ENCODE peak calls at places on chromosome 1, in six cellular contexts. One of them, this sample, is unnamed.
A peak's percentile ranks its signal among the peaks of the same experiment; 100 is the strongest.

GRCh38 chr1:80582980-80583379 is 1217.8 kb upstream of the ADGRL2 start:
- DNase-seq in right lobe of liver: no peak
- DNase-seq in prostate gland: no peak
- DNase-seq in body of pancreas: no peak
- DNase-seq in tibial nerve: no peak
- DNase-seq in IMR-90: no peak
- DNase-seq in this sample: peak; percentile 20

GRCh38 chr1:99784809-99785255 is 18.4 kb upstream of the FRRS1 start:
- DNase-seq in prostate gland: no peak
- DNase-seq in right lobe of liver: no peak
- DNase-seq in tibial nerve: no peak
- DNase-seq in IMR-90: no peak
- DNase-seq in body of pancreas: no peak
- DNase-seq in this sample: no peak

GRCh38 chr1:45299981-45300668 is 26.6 kb upstream of the HPDL start:
- DNase-seq in tibial nerve: no peak
- DNase-seq in body of pancreas: peak; percentile 61
- DNase-seq in prostate gland: no peak
- DNase-seq in right lobe of liver: no peak
- DNase-seq in IMR-90: peak; percentile 84
- DNase-seq in this sample: no peak

GRCh38 chr1:7642781-7643180 is 128.3 kb upstream of the VAMP3 start:
- DNase-seq in body of pancreas: no peak
- DNase-seq in IMR-90: peak; percentile 14
- DNase-seq in right lobe of liver: no peak
- DNase-seq in tibial nerve: no peak
- DNase-seq in prostate gland: no peak
- DNase-seq in this sample: no peak

GRCh38 chr1:64986903-64987871 is 20.8 kb upstream of the JAK1 start:
- DNase-seq in body of pancreas: peak; percentile 25
- DNase-seq in tibial nerve: no peak
- DNase-seq in right lobe of liver: peak; percentile 52
- DNase-seq in IMR-90: peak; percentile 42
- DNase-seq in prostate gland: no peak
- DNase-seq in this sample: no peak

GRCh38 chr1:56578963-56579875 is at the start of gene PLPP3:
- DNase-seq in tibial nerve: peak; percentile 83
- DNase-seq in right lobe of liver: peak; percentile 88
- DNase-seq in body of pancreas: peak; percentile 89
- DNase-seq in prostate gland: peak; percentile 89
- DNase-seq in IMR-90: peak; percentile 94
- DNase-seq in this sample: peak; percentile 84

GRCh38 chr1:31843506-31843905 is 27.7 kb upstream of the SPOCD1 start:
- DNase-seq in prostate gland: peak; percentile 13
- DNase-seq in IMR-90: peak; percentile 80
- DNase-seq in body of pancreas: no peak
- DNase-seq in right lobe of liver: peak; percentile 40
- DNase-seq in tibial nerve: no peak
- DNase-seq in this sample: peak; percentile 78

GRCh38 chr1:43057567-43057966 is 98.9 kb upstream of the SLC2A1 start:
- DNase-seq in tibial nerve: no peak
- DNase-seq in body of pancreas: no peak
- DNase-seq in right lobe of liver: no peak
- DNase-seq in prostate gland: no peak
- DNase-seq in IMR-90: no peak
- DNase-seq in this sample: no peak

GRCh38 chr1:33168556-33169289 is 13.1 kb downstream of the TRIM62 start:
- DNase-seq in tibial nerve: no peak
- DNase-seq in right lobe of liver: no peak
- DNase-seq in body of pancreas: no peak
- DNase-seq in prostate gland: no peak
- DNase-seq in IMR-90: peak; percentile 26
- DNase-seq in this sample: no peak

GRCh38 chr1:70043806-70044205 is 161.6 kb downstream of the LRRC40 start:
- DNase-seq in right lobe of liver: no peak
- DNase-seq in body of pancreas: no peak
- DNase-seq in prostate gland: no peak
- DNase-seq in tibial nerve: no peak
- DNase-seq in IMR-90: peak; percentile 64
- DNase-seq in this sample: no peak

GRCh38 chr1:186535388-186536133 is 74.6 kb upstream of the PDC start:
- DNase-seq in IMR-90: peak; percentile 96
- DNase-seq in tibial nerve: no peak
- DNase-seq in right lobe of liver: no peak
- DNase-seq in body of pancreas: no peak
- DNase-seq in prostate gland: no peak
- DNase-seq in this sample: no peak

GRCh38 chr1:186082235-186082937 is 292.7 kb downstream of the TPR start:
- DNase-seq in right lobe of liver: peak; percentile 85
- DNase-seq in IMR-90: peak; percentile 73
- DNase-seq in tibial nerve: peak; percentile 42
- DNase-seq in prostate gland: peak; percentile 54
- DNase-seq in body of pancreas: peak; percentile 69
- DNase-seq in this sample: peak; percentile 72

GRCh38 chr1:226411619-226412018 is 3.7 kb upstream of the PARP1 start:
- DNase-seq in body of pancreas: peak; percentile 36
- DNase-seq in tibial nerve: no peak
- DNase-seq in IMR-90: no peak
- DNase-seq in right lobe of liver: peak; percentile 36
- DNase-seq in prostate gland: no peak
- DNase-seq in this sample: no peak

GRCh38 chr1:107877749-107878148 is 87.2 kb downstream of the VAV3 start:
- DNase-seq in tibial nerve: no peak
- DNase-seq in body of pancreas: no peak
- DNase-seq in prostate gland: no peak
- DNase-seq in IMR-90: no peak
- DNase-seq in right lobe of liver: no peak
- DNase-seq in this sample: no peak

GRCh38 chr1:181353526-181353925 is 129.8 kb upstream of the CACNA1E start:
- DNase-seq in body of pancreas: no peak
- DNase-seq in IMR-90: no peak
- DNase-seq in right lobe of liver: no peak
- DNase-seq in prostate gland: no peak
- DNase-seq in tibial nerve: no peak
- DNase-seq in this sample: no peak

GRCh38 chr1:84505167-84506001 is 802 bp upstream of the SPATA1 start:
- DNase-seq in prostate gland: peak; percentile 35
- DNase-seq in right lobe of liver: peak; percentile 69
- DNase-seq in IMR-90: peak; percentile 42
- DNase-seq in tibial nerve: no peak
- DNase-seq in body of pancreas: peak; percentile 61
- DNase-seq in this sample: peak; percentile 57

GRCh38 chr1:230863449-230863848 is 4.9 kb downstream of the C1orf198 start:
- DNase-seq in right lobe of liver: no peak
- DNase-seq in IMR-90: no peak
- DNase-seq in tibial nerve: no peak
- DNase-seq in prostate gland: peak; percentile 88
- DNase-seq in body of pancreas: peak; percentile 79
- DNase-seq in this sample: peak; percentile 90

GRCh38 chr1:223363856-223364684 is at the start of gene SUSD4:
- DNase-seq in IMR-90: no peak
- DNase-seq in body of pancreas: peak; percentile 62
- DNase-seq in tibial nerve: no peak
- DNase-seq in right lobe of liver: no peak
- DNase-seq in prostate gland: peak; percentile 51
- DNase-seq in this sample: no peak

GRCh38 chr1:236741757-236742156 is 53.3 kb upstream of the MTR start:
- DNase-seq in right lobe of liver: no peak
- DNase-seq in prostate gland: no peak
- DNase-seq in IMR-90: no peak
- DNase-seq in body of pancreas: no peak
- DNase-seq in tibial nerve: no peak
- DNase-seq in this sample: no peak

GRCh38 chr1:34060331-34060730 is 104.7 kb downstream of the CSMD2 start:
- DNase-seq in prostate gland: no peak
- DNase-seq in tibial nerve: no peak
- DNase-seq in IMR-90: no peak
- DNase-seq in right lobe of liver: no peak
- DNase-seq in body of pancreas: no peak
- DNase-seq in this sample: no peak

GRCh38 chr1:53878492-53879105 is 11.0 kb downstream of the YIPF1 start:
- DNase-seq in IMR-90: peak; percentile 69
- DNase-seq in tibial nerve: no peak
- DNase-seq in right lobe of liver: no peak
- DNase-seq in prostate gland: no peak
- DNase-seq in body of pancreas: no peak
- DNase-seq in this sample: no peak

GRCh38 chr1:209850342-209850979 is 22.7 kb downstream of the UTP25 start:
- DNase-seq in right lobe of liver: no peak
- DNase-seq in tibial nerve: no peak
- DNase-seq in IMR-90: peak; percentile 45
- DNase-seq in prostate gland: peak; percentile 73
- DNase-seq in body of pancreas: peak; percentile 44
- DNase-seq in this sample: peak; percentile 24

GRCh38 chr1:227321035-227321434 is 2.7 kb upstream of the CDC42BPA start:
- DNase-seq in right lobe of liver: no peak
- DNase-seq in tibial nerve: no peak
- DNase-seq in prostate gland: no peak
- DNase-seq in IMR-90: no peak
- DNase-seq in body of pancreas: no peak
- DNase-seq in this sample: no peak

GRCh38 chr1:162873671-162874666 is 13.0 kb upstream of the CCDC190 start:
- DNase-seq in IMR-90: peak; percentile 85
- DNase-seq in right lobe of liver: no peak
- DNase-seq in body of pancreas: no peak
- DNase-seq in tibial nerve: no peak
- DNase-seq in prostate gland: peak; percentile 49
- DNase-seq in this sample: no peak

GRCh38 chr1:86515597-86515996 is 31.3 kb upstream of the CLCA4 start:
- DNase-seq in body of pancreas: no peak
- DNase-seq in tibial nerve: no peak
- DNase-seq in prostate gland: no peak
- DNase-seq in IMR-90: no peak
- DNase-seq in right lobe of liver: no peak
- DNase-seq in this sample: no peak

GRCh38 chr1:118986839-118987430 is 1.2 kb downstream of the TBX15 start:
- DNase-seq in prostate gland: no peak
- DNase-seq in right lobe of liver: no peak
- DNase-seq in body of pancreas: no peak
- DNase-seq in tibial nerve: no peak
- DNase-seq in IMR-90: no peak
- DNase-seq in this sample: no peak

DNA sequence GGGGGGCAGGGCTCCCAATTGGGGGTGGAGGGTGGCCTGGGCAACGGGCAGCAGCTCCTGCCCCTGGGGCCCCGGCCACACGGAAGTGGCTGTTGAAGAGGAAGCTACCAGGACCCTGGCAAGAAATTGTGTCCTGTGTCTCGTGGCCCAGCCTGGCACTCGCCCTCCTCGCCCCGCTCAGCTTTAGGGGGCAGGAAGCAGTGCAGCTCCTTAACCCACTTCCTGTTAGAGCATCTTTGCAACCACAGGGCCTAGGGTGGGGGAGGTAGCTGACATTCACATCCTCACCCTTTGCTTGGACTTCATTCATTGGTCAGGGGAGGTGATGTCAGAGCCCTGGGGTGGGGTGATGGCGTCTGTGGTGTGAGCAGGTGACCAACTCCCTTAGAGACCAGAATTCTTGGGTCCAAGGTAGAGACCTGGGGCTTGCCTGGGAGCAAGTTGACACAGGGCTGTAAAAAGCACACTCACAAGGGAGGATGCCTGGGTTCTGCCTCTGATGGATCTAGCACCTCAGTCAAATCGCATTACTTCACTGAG is at the start of gene ARHGAP30:
- DNase-seq in prostate gland: no peak
- DNase-seq in body of pancreas: no peak
- DNase-seq in IMR-90: no peak
- DNase-seq in tibial nerve: peak; percentile 16
- DNase-seq in right lobe of liver: peak; percentile 66
- DNase-seq in this sample: no peak
- TF ChIP-seq POLR2A in prostate gland: no peak
- TF ChIP-seq POLR2A in body of pancreas: peak; percentile 56
- TF ChIP-seq POLR2A in IMR-90: no peak
- TF ChIP-seq POLR2A in tibial nerve: no peak
- TF ChIP-seq POLR2A in right lobe of liver: peak; percentile 23
- TF ChIP-seq POLR2A in this sample: no peak

GRCh38 chr1:155609515-155610256 is at the start of gene MSTO1:
- DNase-seq in body of pancreas: peak; percentile 97
- DNase-seq in prostate gland: peak; percentile 97
- DNase-seq in right lobe of liver: peak; percentile 97
- DNase-seq in tibial nerve: peak; percentile 95
- DNase-seq in IMR-90: peak; percentile 98
- DNase-seq in this sample: peak; percentile 96
- H3K27ac ChIP-seq in body of pancreas: peak within 1 kb of the TSS; percentile 9
- H3K27ac ChIP-seq in prostate gland: peak within 1 kb of the TSS; percentile 57
- H3K27ac ChIP-seq in right lobe of liver: peak within 1 kb of the TSS; percentile 62
- H3K27ac ChIP-seq in tibial nerve: peak within 1 kb of the TSS; percentile 72
- H3K27ac ChIP-seq in IMR-90: peak within 1 kb of the TSS; percentile 93
- H3K27ac ChIP-seq in this sample: peak within 1 kb of the TSS; percentile 84

DNA sequence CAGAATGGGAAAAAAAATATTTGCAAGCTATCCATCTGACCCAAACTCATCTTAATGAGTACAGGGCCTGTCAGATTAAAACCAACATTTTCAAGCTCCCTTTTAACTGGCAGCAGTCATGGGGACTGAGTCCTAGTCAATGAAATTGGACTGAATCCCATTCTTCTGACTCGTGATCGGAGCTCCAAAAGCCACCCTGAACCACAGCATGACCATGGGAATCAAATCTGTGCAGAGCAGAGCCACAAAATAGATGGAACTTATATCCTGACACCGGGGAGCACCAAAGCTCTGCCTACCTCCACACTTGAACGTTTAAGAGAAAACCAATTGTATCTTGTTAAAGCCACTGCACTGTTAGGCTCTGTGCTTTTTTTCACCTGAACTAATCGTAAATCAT is 5.0 kb upstream of the RWDD3 start:
- DNase-seq in right lobe of liver: no peak
- DNase-seq in tibial nerve: no peak
- DNase-seq in body of pancreas: no peak
- DNase-seq in IMR-90: no peak
- DNase-seq in prostate gland: no peak
- DNase-seq in this sample: no peak
- H3K4me1 ChIP-seq in right lobe of liver: peaks cover 15% of the 10 kb centered on the region
- H3K4me1 ChIP-seq in tibial nerve: peaks cover 39% of the 10 kb centered on the region
- H3K4me1 ChIP-seq in body of pancreas: peaks cover 58% of the 10 kb centered on the region
- H3K4me1 ChIP-seq in IMR-90: peaks cover 1% of the 10 kb centered on the region
- H3K4me1 ChIP-seq in prostate gland: peaks cover 3% of the 10 kb centered on the region
- H3K4me1 ChIP-seq in this sample: no peaks in the 10 kb centered on the region

DNA sequence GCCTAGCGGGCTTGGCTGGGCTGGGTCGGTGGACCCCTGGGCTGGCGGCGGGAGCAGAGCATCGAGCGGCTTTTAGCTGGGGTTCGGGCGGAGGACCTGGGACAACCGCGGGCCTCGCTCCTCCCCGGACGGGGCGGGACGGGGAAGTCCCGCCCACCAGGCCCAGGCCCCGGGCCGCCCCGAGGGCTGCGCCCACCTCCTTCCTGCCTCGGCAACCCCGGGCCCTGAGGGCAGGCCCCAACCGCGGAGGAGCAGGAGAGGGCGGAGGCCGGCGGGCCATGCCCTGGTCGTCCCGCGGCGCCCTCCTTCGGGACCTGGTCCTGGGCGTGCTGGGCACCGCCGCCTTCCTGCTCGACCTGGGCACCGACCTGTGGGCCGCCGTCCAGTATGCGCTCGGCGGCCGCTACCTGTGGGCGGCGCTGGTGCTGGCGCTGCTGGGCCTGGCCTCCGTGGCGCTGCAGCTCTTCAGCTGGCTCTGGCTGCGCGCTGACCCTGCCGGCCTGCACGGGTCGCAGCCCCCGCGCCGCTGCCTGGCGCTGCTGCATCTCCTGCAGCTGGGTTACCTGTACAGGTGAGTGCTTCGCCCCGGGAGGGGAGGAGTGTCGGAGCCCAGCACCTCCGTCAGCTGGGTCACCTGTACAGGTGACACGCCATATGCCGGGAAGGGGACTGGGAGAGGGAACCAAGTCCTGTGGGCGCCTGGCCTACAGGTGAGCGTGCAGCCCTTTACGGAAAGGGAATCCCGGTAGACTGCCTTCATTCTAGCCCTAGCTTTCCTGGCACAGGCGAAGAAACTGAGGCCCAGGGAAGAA is at the start of gene XKR8:
- DNase-seq in body of pancreas: peak; percentile 83
- DNase-seq in IMR-90: peak; percentile 57
- DNase-seq in right lobe of liver: peak; percentile 90
- DNase-seq in tibial nerve: peak; percentile 49
- DNase-seq in prostate gland: peak; percentile 74
- DNase-seq in this sample: peak; percentile 62
- TF ChIP-seq POLR2A in body of pancreas: peak; percentile 82
- TF ChIP-seq POLR2A in IMR-90: no peak
- TF ChIP-seq POLR2A in right lobe of liver: peak; percentile 75
- TF ChIP-seq POLR2A in tibial nerve: no peak
- TF ChIP-seq POLR2A in prostate gland: peak; percentile 57
- TF ChIP-seq POLR2A in this sample: no peak